ENCODE peak calls at places on chromosomes 4 and X, in nine cellular contexts. One of them, this sample, is unnamed.

GRCh38 chr4:88522702-88523324 is 763 bp downstream of the PYURF start:
- DNase-seq in transverse colon: peak; percentile 30
- DNase-seq in IMR-90: peak; percentile 33
- DNase-seq in fibroblast of the aortic adventitia: peak; percentile 49
- DNase-seq in CD8-positive, alpha-beta memory T cell: no peak
- DNase-seq in Right ventricle myocardium superior: peak; percentile 68
- DNase-seq in activated CD4-positive, alpha-beta T cell treated with anti-CD3 and anti-CD28 coated beads for 36 hours: peak; percentile 66
- DNase-seq in ACHN: peak; percentile 24
- DNase-seq in M059J: peak; percentile 29
- DNase-seq in this sample: no peak

GRCh38 chr4:825063-825968 is 613 bp downstream of the CPLX1 start:
- DNase-seq in transverse colon: peak; percentile 9
- DNase-seq in IMR-90: no peak
- DNase-seq in fibroblast of the aortic adventitia: no peak
- DNase-seq in CD8-positive, alpha-beta memory T cell: peak; percentile 25
- DNase-seq in Right ventricle myocardium superior: no peak
- DNase-seq in activated CD4-positive, alpha-beta T cell treated with anti-CD3 and anti-CD28 coated beads for 36 hours: peak; percentile 50
- DNase-seq in ACHN: peak; percentile 44
- DNase-seq in M059J: no peak
- DNase-seq in this sample: no peak

GRCh38 chrX:3545901-3546300 is 167.5 kb downstream of the PRKX start:
- DNase-seq in transverse colon: no peak
- DNase-seq in IMR-90: no peak
- DNase-seq in fibroblast of the aortic adventitia: no peak
- DNase-seq in CD8-positive, alpha-beta memory T cell: no peak
- DNase-seq in Right ventricle myocardium superior: no peak
- DNase-seq in activated CD4-positive, alpha-beta T cell treated with anti-CD3 and anti-CD28 coated beads for 36 hours: no peak
- DNase-seq in ACHN: no peak
- DNase-seq in M059J: peak; percentile 85
- DNase-seq in this sample: no peak

GRCh38 chrX:105752334-105752733 is 70.0 kb upstream of the NRK start:
- DNase-seq in transverse colon: no peak
- DNase-seq in IMR-90: no peak
- DNase-seq in fibroblast of the aortic adventitia: no peak
- DNase-seq in CD8-positive, alpha-beta memory T cell: no peak
- DNase-seq in Right ventricle myocardium superior: no peak
- DNase-seq in activated CD4-positive, alpha-beta T cell treated with anti-CD3 and anti-CD28 coated beads for 36 hours: no peak
- DNase-seq in ACHN: no peak
- DNase-seq in M059J: no peak
- DNase-seq in this sample: no peak

GRCh38 chr4:37879365-37879764 is 11.5 kb upstream of the TBC1D1 start:
- DNase-seq in transverse colon: no peak
- DNase-seq in IMR-90: no peak
- DNase-seq in fibroblast of the aortic adventitia: no peak
- DNase-seq in CD8-positive, alpha-beta memory T cell: no peak
- DNase-seq in Right ventricle myocardium superior: no peak
- DNase-seq in activated CD4-positive, alpha-beta T cell treated with anti-CD3 and anti-CD28 coated beads for 36 hours: no peak
- DNase-seq in ACHN: no peak
- DNase-seq in M059J: no peak
- DNase-seq in this sample: no peak

GRCh38 chrX:140733766-140734342 is 24.3 kb downstream of the LINC00632 start:
- DNase-seq in transverse colon: no peak
- DNase-seq in IMR-90: peak; percentile 57
- DNase-seq in fibroblast of the aortic adventitia: peak; percentile 63
- DNase-seq in CD8-positive, alpha-beta memory T cell: no peak
- DNase-seq in Right ventricle myocardium superior: no peak
- DNase-seq in activated CD4-positive, alpha-beta T cell treated with anti-CD3 and anti-CD28 coated beads for 36 hours: peak; percentile 21
- DNase-seq in ACHN: peak; percentile 17
- DNase-seq in M059J: peak; percentile 42
- DNase-seq in this sample: peak; percentile 13

GRCh38 chrX:118459494-118459893 is 36.1 kb upstream of the DOCK11 start:
- DNase-seq in transverse colon: no peak
- DNase-seq in IMR-90: peak; percentile 47
- DNase-seq in fibroblast of the aortic adventitia: peak; percentile 74
- DNase-seq in CD8-positive, alpha-beta memory T cell: no peak
- DNase-seq in Right ventricle myocardium superior: no peak
- DNase-seq in activated CD4-positive, alpha-beta T cell treated with anti-CD3 and anti-CD28 coated beads for 36 hours: peak; percentile 34
- DNase-seq in ACHN: peak; percentile 38
- DNase-seq in M059J: peak; percentile 50
- DNase-seq in this sample: peak; percentile 8

GRCh38 chrX:7927259-7928167 is at the start of gene PNPLA4:
- DNase-seq in transverse colon: peak; percentile 93
- DNase-seq in IMR-90: peak; percentile 64
- DNase-seq in fibroblast of the aortic adventitia: peak; percentile 65
- DNase-seq in CD8-positive, alpha-beta memory T cell: peak; percentile 66
- DNase-seq in Right ventricle myocardium superior: peak; percentile 86
- DNase-seq in activated CD4-positive, alpha-beta T cell treated with anti-CD3 and anti-CD28 coated beads for 36 hours: peak; percentile 90
- DNase-seq in ACHN: peak; percentile 76
- DNase-seq in M059J: peak; percentile 79
- DNase-seq in this sample: peak; percentile 59

GRCh38 chr4:76736434-76736833 is 161.5 kb downstream of the SOWAHB start:
- DNase-seq in transverse colon: no peak
- DNase-seq in IMR-90: peak; percentile 91
- DNase-seq in fibroblast of the aortic adventitia: peak; percentile 64
- DNase-seq in CD8-positive, alpha-beta memory T cell: no peak
- DNase-seq in Right ventricle myocardium superior: no peak
- DNase-seq in activated CD4-positive, alpha-beta T cell treated with anti-CD3 and anti-CD28 coated beads for 36 hours: no peak
- DNase-seq in ACHN: no peak
- DNase-seq in M059J: no peak
- DNase-seq in this sample: peak; percentile 57

GRCh38 chrX:47198687-47199080 is 5.1 kb downstream of the UBA1 start:
- DNase-seq in transverse colon: no peak
- DNase-seq in IMR-90: no peak
- DNase-seq in fibroblast of the aortic adventitia: no peak
- DNase-seq in CD8-positive, alpha-beta memory T cell: no peak
- DNase-seq in Right ventricle myocardium superior: no peak
- DNase-seq in activated CD4-positive, alpha-beta T cell treated with anti-CD3 and anti-CD28 coated beads for 36 hours: no peak
- DNase-seq in ACHN: no peak
- DNase-seq in M059J: no peak
- DNase-seq in this sample: no peak

GRCh38 chrX:109635151-109635550 is 10.2 kb upstream of the KCNE5 start:
- DNase-seq in transverse colon: no peak
- DNase-seq in IMR-90: peak; percentile 5
- DNase-seq in fibroblast of the aortic adventitia: peak; percentile 16
- DNase-seq in CD8-positive, alpha-beta memory T cell: no peak
- DNase-seq in Right ventricle myocardium superior: no peak
- DNase-seq in activated CD4-positive, alpha-beta T cell treated with anti-CD3 and anti-CD28 coated beads for 36 hours: peak; percentile 6
- DNase-seq in ACHN: peak; percentile 13
- DNase-seq in M059J: peak; percentile 12
- DNase-seq in this sample: no peak

This sample was measured in astrocyte.